ENCODE peak calls at places on chromosomes 5 and 9, in seven cellular contexts. One of them, this sample, is unnamed.

GRCh38 chr9:121889990-121890563 is 203.0 kb downstream of the TTLL11 start:
- DNase-seq in activated T-cell treated with anti-CD3 and anti-CD28 coated beads for 24 hours: no peak
- DNase-seq in LoVo: no peak
- DNase-seq in T follicular helper cell: no peak
- DNase-seq in activated T-helper 1 cell treated with Interleukin-2 at 50 U/mL for 16 hours: no peak
- DNase-seq in GM04503: no peak
- DNase-seq in AG04449: no peak
- DNase-seq in this sample: no peak

GRCh38 chr5:60961685-60962084 is 16.7 kb downstream of the NDUFAF2 start:
- DNase-seq in T follicular helper cell: no peak
- DNase-seq in AG04449: no peak
- DNase-seq in activated T-helper 1 cell treated with Interleukin-2 at 50 U/mL for 16 hours: no peak
- DNase-seq in activated T-cell treated with anti-CD3 and anti-CD28 coated beads for 24 hours: no peak
- DNase-seq in GM04503: no peak
- DNase-seq in LoVo: no peak
- DNase-seq in this sample: no peak

GRCh38 chr5:132414634-132415377 is 45.3 kb downstream of the SLC22A5 start:
- DNase-seq in AG04449: no peak
- DNase-seq in GM04503: no peak
- DNase-seq in activated T-helper 1 cell treated with Interleukin-2 at 50 U/mL for 16 hours: no peak
- DNase-seq in LoVo: peak; percentile 85
- DNase-seq in T follicular helper cell: no peak
- DNase-seq in activated T-cell treated with anti-CD3 and anti-CD28 coated beads for 24 hours: no peak
- DNase-seq in this sample: peak; percentile 88

GRCh38 chr5:86780018-86780417 is 162.3 kb downstream of the COX7C start:
- DNase-seq in AG04449: no peak
- DNase-seq in activated T-cell treated with anti-CD3 and anti-CD28 coated beads for 24 hours: no peak
- DNase-seq in activated T-helper 1 cell treated with Interleukin-2 at 50 U/mL for 16 hours: no peak
- DNase-seq in T follicular helper cell: no peak
- DNase-seq in LoVo: no peak
- DNase-seq in GM04503: no peak
- DNase-seq in this sample: no peak

GRCh38 chr9:14271078-14271673 is 42.8 kb downstream of the NFIB start:
- DNase-seq in T follicular helper cell: no peak
- DNase-seq in activated T-cell treated with anti-CD3 and anti-CD28 coated beads for 24 hours: no peak
- DNase-seq in LoVo: no peak
- DNase-seq in AG04449: no peak
- DNase-seq in GM04503: no peak
- DNase-seq in activated T-helper 1 cell treated with Interleukin-2 at 50 U/mL for 16 hours: no peak
- DNase-seq in this sample: no peak

GRCh38 chr9:89213481-89213880 is 34.9 kb upstream of the SHC3 start:
- DNase-seq in activated T-cell treated with anti-CD3 and anti-CD28 coated beads for 24 hours: no peak
- DNase-seq in T follicular helper cell: no peak
- DNase-seq in AG04449: no peak
- DNase-seq in LoVo: no peak
- DNase-seq in activated T-helper 1 cell treated with Interleukin-2 at 50 U/mL for 16 hours: no peak
- DNase-seq in GM04503: no peak
- DNase-seq in this sample: no peak

GRCh38 chr9:119951090-119951489 is 581.9 kb upstream of the BRINP1 start:
- DNase-seq in GM04503: peak; percentile 96
- DNase-seq in T follicular helper cell: no peak
- DNase-seq in LoVo: no peak
- DNase-seq in activated T-helper 1 cell treated with Interleukin-2 at 50 U/mL for 16 hours: no peak
- DNase-seq in AG04449: peak; percentile 95
- DNase-seq in activated T-cell treated with anti-CD3 and anti-CD28 coated beads for 24 hours: no peak
- DNase-seq in this sample: no peak

GRCh38 chr5:113133573-113133972 is 157.0 kb downstream of the DCP2 start:
- DNase-seq in activated T-cell treated with anti-CD3 and anti-CD28 coated beads for 24 hours: no peak
- DNase-seq in LoVo: no peak
- DNase-seq in GM04503: no peak
- DNase-seq in activated T-helper 1 cell treated with Interleukin-2 at 50 U/mL for 16 hours: no peak
- DNase-seq in T follicular helper cell: no peak
- DNase-seq in AG04449: no peak
- DNase-seq in this sample: no peak

GRCh38 chr5:149128023-149128875 is 13.0 kb upstream of the ABLIM3 start:
- DNase-seq in LoVo: peak; percentile 44
- DNase-seq in activated T-cell treated with anti-CD3 and anti-CD28 coated beads for 24 hours: no peak
- DNase-seq in T follicular helper cell: no peak
- DNase-seq in AG04449: no peak
- DNase-seq in GM04503: no peak
- DNase-seq in activated T-helper 1 cell treated with Interleukin-2 at 50 U/mL for 16 hours: no peak
- DNase-seq in this sample: peak; percentile 49

This sample was measured in SW480.